ENCODE peak calls at places on chromosome 1, in seven cellular contexts. One of them, this sample, is unnamed.

GRCh38 chr1:31861346-31861745 is 45.5 kb upstream of the SPOCD1 start:
- DNase-seq in fibroblast of lung: no peak
- DNase-seq in mammary epithelial cell: no peak
- DNase-seq in transverse colon: no peak
- DNase-seq in cardiac fibroblast: no peak
- DNase-seq in psoas muscle: no peak
- DNase-seq in uterus: no peak
- DNase-seq in this sample: no peak

GRCh38 chr1:183783896-183784637 is 20.9 kb upstream of the RGL1 start:
- DNase-seq in fibroblast of lung: peak; percentile 92
- DNase-seq in mammary epithelial cell: no peak
- DNase-seq in transverse colon: peak; percentile 14
- DNase-seq in cardiac fibroblast: peak; percentile 94
- DNase-seq in psoas muscle: peak; percentile 55
- DNase-seq in uterus: peak; percentile 68
- DNase-seq in this sample: peak; percentile 39

GRCh38 chr1:21607549-21608529 is 61.3 kb downstream of the RAP1GAP start:
- DNase-seq in fibroblast of lung: peak; percentile 56
- DNase-seq in mammary epithelial cell: peak; percentile 26
- DNase-seq in transverse colon: peak; percentile 95
- DNase-seq in cardiac fibroblast: peak; percentile 78
- DNase-seq in psoas muscle: peak; percentile 62
- DNase-seq in uterus: peak; percentile 55
- DNase-seq in this sample: peak; percentile 33

GRCh38 chr1:246208120-246208519 is 299.0 kb downstream of the SMYD3 start:
- DNase-seq in fibroblast of lung: peak; percentile 10
- DNase-seq in mammary epithelial cell: no peak
- DNase-seq in transverse colon: no peak
- DNase-seq in cardiac fibroblast: no peak
- DNase-seq in psoas muscle: no peak
- DNase-seq in uterus: no peak
- DNase-seq in this sample: no peak

GRCh38 chr1:23283660-23284602 is 60.2 kb downstream of the HNRNPR start:
- DNase-seq in fibroblast of lung: peak; percentile 73
- DNase-seq in mammary epithelial cell: no peak
- DNase-seq in transverse colon: no peak
- DNase-seq in cardiac fibroblast: no peak
- DNase-seq in psoas muscle: no peak
- DNase-seq in uterus: no peak
- DNase-seq in this sample: no peak

GRCh38 chr1:227789042-227789880 is 26.2 kb upstream of the PRSS38 start:
- DNase-seq in fibroblast of lung: no peak
- DNase-seq in mammary epithelial cell: no peak
- DNase-seq in transverse colon: no peak
- DNase-seq in cardiac fibroblast: no peak
- DNase-seq in psoas muscle: no peak
- DNase-seq in uterus: no peak
- DNase-seq in this sample: no peak

GRCh38 chr1:209395169-209395568 is 188.3 kb upstream of the CAMK1G start:
- DNase-seq in fibroblast of lung: no peak
- DNase-seq in mammary epithelial cell: no peak
- DNase-seq in transverse colon: no peak
- DNase-seq in cardiac fibroblast: no peak
- DNase-seq in psoas muscle: no peak
- DNase-seq in uterus: no peak
- DNase-seq in this sample: no peak

GRCh38 chr1:2946291-2946690 is 75.0 kb upstream of the ACTRT2 start:
- DNase-seq in fibroblast of lung: no peak
- DNase-seq in mammary epithelial cell: no peak
- DNase-seq in transverse colon: no peak
- DNase-seq in cardiac fibroblast: no peak
- DNase-seq in psoas muscle: no peak
- DNase-seq in uterus: no peak
- DNase-seq in this sample: no peak

GRCh38 chr1:70486676-70487470 is 75.8 kb downstream of the CTH start:
- DNase-seq in fibroblast of lung: peak; percentile 96
- DNase-seq in mammary epithelial cell: peak; percentile 76
- DNase-seq in transverse colon: no peak
- DNase-seq in cardiac fibroblast: peak; percentile 74
- DNase-seq in psoas muscle: peak; percentile 21
- DNase-seq in uterus: peak; percentile 69
- DNase-seq in this sample: peak; percentile 75

DNA sequence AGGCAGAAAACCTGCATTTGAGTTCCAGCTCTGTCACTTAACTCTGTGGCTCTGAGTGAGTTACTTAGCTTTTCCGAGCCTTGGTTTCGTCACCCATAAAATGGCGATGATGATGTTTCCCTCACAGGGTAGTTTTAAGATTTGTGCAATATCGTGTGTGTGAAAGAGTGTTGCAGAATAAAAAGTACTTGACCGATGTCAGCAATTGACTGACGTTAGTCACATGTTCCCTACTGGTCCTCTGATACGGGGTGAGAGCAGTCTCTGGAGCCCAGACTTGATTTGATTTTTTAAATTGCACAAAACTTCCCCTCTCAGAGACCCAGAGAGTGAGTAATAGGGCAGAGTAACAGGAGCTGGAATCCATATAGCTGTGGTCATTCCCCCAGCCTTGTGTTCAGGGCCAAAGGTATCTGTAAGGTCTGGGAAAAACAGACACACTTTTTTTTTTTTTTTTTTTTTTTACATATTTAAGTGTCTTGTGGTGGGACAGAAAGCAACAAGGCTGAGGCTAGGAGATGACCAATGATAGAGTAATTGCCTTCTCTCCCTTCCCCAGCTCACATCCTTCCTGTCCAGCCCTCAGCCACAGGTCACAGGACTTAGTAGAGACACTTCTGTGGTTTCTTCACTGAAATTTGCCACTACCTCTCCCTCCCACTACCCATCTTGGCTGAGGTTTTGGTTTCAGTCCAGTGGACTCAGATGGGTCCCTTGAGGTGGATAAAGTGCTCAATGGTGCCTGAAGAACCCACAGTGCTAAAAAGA is 2.0 kb downstream of the FCER1G start:
- DNase-seq in fibroblast of lung: peak; percentile 80
- DNase-seq in mammary epithelial cell: no peak
- DNase-seq in transverse colon: no peak
- DNase-seq in cardiac fibroblast: peak; percentile 79
- DNase-seq in psoas muscle: no peak
- DNase-seq in uterus: no peak
- DNase-seq in this sample: no peak
- H3K4me3 ChIP-seq in fibroblast of lung: no peak overlapping the region
- H3K4me3 ChIP-seq in mammary epithelial cell: no peak overlapping the region
- H3K4me3 ChIP-seq in transverse colon: no peak overlapping the region
- H3K4me3 ChIP-seq in cardiac fibroblast: no peak overlapping the region
- H3K4me3 ChIP-seq in psoas muscle: peak overlapping the region; percentile 39
- H3K4me3 ChIP-seq in uterus: no peak overlapping the region
- H3K4me3 ChIP-seq in this sample: no peak overlapping the region

GRCh38 chr1:170175477-170175876 is 29.7 kb downstream of the NTMT2 start:
- DNase-seq in fibroblast of lung: no peak
- DNase-seq in mammary epithelial cell: no peak
- DNase-seq in transverse colon: no peak
- DNase-seq in cardiac fibroblast: no peak
- DNase-seq in psoas muscle: no peak
- DNase-seq in uterus: no peak
- DNase-seq in this sample: no peak
- H3K4me3 ChIP-seq in fibroblast of lung: no peak overlapping the region
- H3K4me3 ChIP-seq in mammary epithelial cell: no peak overlapping the region
- H3K4me3 ChIP-seq in transverse colon: no peak overlapping the region
- H3K4me3 ChIP-seq in cardiac fibroblast: no peak overlapping the region
- H3K4me3 ChIP-seq in psoas muscle: no peak overlapping the region
- H3K4me3 ChIP-seq in uterus: no peak overlapping the region
- H3K4me3 ChIP-seq in this sample: no peak overlapping the region

GRCh38 chr1:79004916-79005315 is 1.6 kb downstream of the ADGRL4 start:
- DNase-seq in fibroblast of lung: no peak
- DNase-seq in mammary epithelial cell: no peak
- DNase-seq in transverse colon: no peak
- DNase-seq in cardiac fibroblast: peak; percentile 42
- DNase-seq in psoas muscle: no peak
- DNase-seq in uterus: no peak
- DNase-seq in this sample: no peak

GRCh38 chr1:79010589-79010988 is 4.1 kb upstream of the ADGRL4 start:
- DNase-seq in fibroblast of lung: no peak
- DNase-seq in mammary epithelial cell: no peak
- DNase-seq in transverse colon: no peak
- DNase-seq in cardiac fibroblast: no peak
- DNase-seq in psoas muscle: no peak
- DNase-seq in uterus: no peak
- DNase-seq in this sample: no peak

GRCh38 chr1:79006564-79006963 is at the start of gene ADGRL4:
- DNase-seq in fibroblast of lung: peak; percentile 79
- DNase-seq in mammary epithelial cell: no peak
- DNase-seq in transverse colon: no peak
- DNase-seq in cardiac fibroblast: peak; percentile 80
- DNase-seq in psoas muscle: peak; percentile 36
- DNase-seq in uterus: peak; percentile 53
- DNase-seq in this sample: no peak

DNA sequence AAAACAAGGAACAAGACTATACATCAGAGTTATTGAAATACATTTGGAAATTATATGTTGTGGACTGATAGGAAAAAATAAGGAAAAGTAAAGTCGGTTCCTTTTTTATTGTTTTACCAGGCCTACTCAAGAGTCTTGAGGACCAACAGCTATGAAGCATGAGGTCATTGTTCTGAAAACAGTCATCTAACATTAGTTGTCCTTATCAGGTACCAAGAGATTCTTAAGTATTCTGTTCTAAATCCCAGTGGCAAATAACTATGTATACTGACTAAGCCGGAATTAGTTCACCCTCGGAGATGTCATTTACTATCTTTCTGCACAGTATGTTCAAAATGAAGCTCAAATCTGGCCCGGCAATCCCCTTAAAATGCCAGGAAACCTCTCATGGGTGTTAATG is 585 bp downstream of the ADGRL4 start:
- DNase-seq in fibroblast of lung: peak; percentile 69
- DNase-seq in mammary epithelial cell: no peak
- DNase-seq in transverse colon: no peak
- DNase-seq in cardiac fibroblast: peak; percentile 54
- DNase-seq in psoas muscle: no peak
- DNase-seq in uterus: no peak
- DNase-seq in this sample: no peak
- H3K4me3 ChIP-seq in fibroblast of lung: peak overlapping the region; percentile 60
- H3K4me3 ChIP-seq in mammary epithelial cell: no peak overlapping the region
- H3K4me3 ChIP-seq in transverse colon: no peak overlapping the region
- H3K4me3 ChIP-seq in cardiac fibroblast: peak overlapping the region; percentile 53
- H3K4me3 ChIP-seq in psoas muscle: peak overlapping the region; percentile 58
- H3K4me3 ChIP-seq in uterus: peak overlapping the region; percentile 30
- H3K4me3 ChIP-seq in this sample: peak overlapping the region; percentile 63

DNA sequence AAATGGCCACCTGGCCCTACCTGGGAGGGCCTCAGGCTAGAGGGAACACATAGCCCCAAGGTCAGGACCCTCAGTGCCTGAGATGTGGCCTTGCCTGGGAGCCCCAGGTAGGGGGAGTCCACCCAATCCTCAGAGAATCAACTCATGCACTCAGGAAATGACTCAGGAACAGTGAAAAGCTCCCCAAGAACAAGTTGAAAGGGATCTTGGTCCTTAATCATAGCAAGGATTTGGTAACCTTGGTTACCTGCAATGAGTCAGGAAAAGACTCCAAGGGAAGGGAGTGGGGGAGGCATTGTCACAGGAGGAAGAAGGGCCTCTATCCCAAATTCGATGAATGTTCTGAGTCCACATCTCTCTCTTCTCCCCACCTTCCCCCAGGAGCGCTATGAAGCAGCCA is 17.0 kb downstream of the MAP7D1 start:
- DNase-seq in fibroblast of lung: peak; percentile 89
- DNase-seq in mammary epithelial cell: peak; percentile 96
- DNase-seq in transverse colon: no peak
- DNase-seq in cardiac fibroblast: peak; percentile 60
- DNase-seq in psoas muscle: no peak
- DNase-seq in uterus: no peak
- DNase-seq in this sample: no peak
- H3K4me3 ChIP-seq in fibroblast of lung: no peak overlapping the region
- H3K4me3 ChIP-seq in mammary epithelial cell: no peak overlapping the region
- H3K4me3 ChIP-seq in transverse colon: no peak overlapping the region
- H3K4me3 ChIP-seq in cardiac fibroblast: no peak overlapping the region
- H3K4me3 ChIP-seq in psoas muscle: no peak overlapping the region
- H3K4me3 ChIP-seq in uterus: no peak overlapping the region
- H3K4me3 ChIP-seq in this sample: no peak overlapping the region

GRCh38 chr1:207088731-207089626 is at the start of gene C4BPB:
- DNase-seq in fibroblast of lung: peak; percentile 20
- DNase-seq in mammary epithelial cell: peak; percentile 33
- DNase-seq in transverse colon: peak; percentile 66
- DNase-seq in cardiac fibroblast: no peak
- DNase-seq in psoas muscle: no peak
- DNase-seq in uterus: no peak
- DNase-seq in this sample: no peak
- H3K4me3 ChIP-seq in fibroblast of lung: no peak within 1 kb of the TSS
- H3K4me3 ChIP-seq in mammary epithelial cell: no peak within 1 kb of the TSS
- H3K4me3 ChIP-seq in transverse colon: no peak within 1 kb of the TSS
- H3K4me3 ChIP-seq in cardiac fibroblast: no peak within 1 kb of the TSS
- H3K4me3 ChIP-seq in psoas muscle: no peak within 1 kb of the TSS
- H3K4me3 ChIP-seq in uterus: no peak within 1 kb of the TSS
- H3K4me3 ChIP-seq in this sample: no peak within 1 kb of the TSS

DNA sequence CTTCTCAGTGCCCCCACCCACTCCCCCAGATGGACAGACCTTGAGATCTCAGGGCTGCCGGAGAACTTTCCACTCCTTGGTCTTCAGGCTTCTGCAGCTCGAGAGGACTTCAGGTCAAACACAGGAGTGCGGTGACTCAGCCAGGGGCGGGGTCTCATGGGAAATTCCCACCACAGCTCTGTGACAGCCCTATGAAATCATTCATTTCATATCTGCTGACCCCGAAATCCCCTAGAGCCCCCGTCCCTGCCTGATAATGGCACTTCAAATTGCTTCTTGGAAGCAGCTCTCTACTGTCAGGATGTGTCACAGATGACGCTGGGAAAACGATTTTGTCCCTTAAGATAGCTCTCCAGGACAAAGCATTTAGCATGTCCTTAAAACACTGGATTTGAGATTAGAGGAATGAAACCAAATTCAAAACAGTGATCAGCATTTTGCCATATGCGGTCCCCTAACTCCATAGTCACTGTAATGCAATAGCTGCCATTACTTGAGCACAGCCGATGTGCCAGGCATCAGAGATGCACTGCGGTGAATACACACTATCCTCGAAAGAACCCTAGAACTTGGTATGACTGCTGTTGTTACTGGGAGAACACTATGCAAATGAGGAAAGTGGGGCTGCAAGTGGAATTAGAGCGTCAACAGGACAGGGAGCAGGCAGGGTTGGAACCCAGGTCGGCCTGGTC is at the start of gene TNFRSF9:
- DNase-seq in fibroblast of lung: peak; percentile 71
- DNase-seq in mammary epithelial cell: peak; percentile 65
- DNase-seq in transverse colon: no peak
- DNase-seq in cardiac fibroblast: peak; percentile 36
- DNase-seq in psoas muscle: no peak
- DNase-seq in uterus: no peak
- DNase-seq in this sample: no peak
- H3K4me3 ChIP-seq in fibroblast of lung: no peak within 1 kb of the TSS
- H3K4me3 ChIP-seq in mammary epithelial cell: no peak within 1 kb of the TSS
- H3K4me3 ChIP-seq in transverse colon: no peak within 1 kb of the TSS
- H3K4me3 ChIP-seq in cardiac fibroblast: no peak within 1 kb of the TSS
- H3K4me3 ChIP-seq in psoas muscle: no peak within 1 kb of the TSS
- H3K4me3 ChIP-seq in uterus: no peak within 1 kb of the TSS
- H3K4me3 ChIP-seq in this sample: no peak within 1 kb of the TSS